ENCODE peak calls at places on chromosomes 4 and X, in seven cellular contexts. One of them, this sample, is unnamed.

GRCh38 chrX:136170109-136170800 is 22.9 kb downstream of the FHL1 start:
- DNase-seq in K562: no peak
- DNase-seq in IMR-90: peak; percentile 50
- DNase-seq in H9: no peak
- DNase-seq in substantia nigra: no peak
- DNase-seq in tibial artery: no peak
- DNase-seq in right lobe of liver: peak; percentile 30
- DNase-seq in this sample: no peak

GRCh38 chrX:39528161-39528560 is 569.6 kb downstream of the BCOR start:
- DNase-seq in substantia nigra: no peak
- DNase-seq in K562: no peak
- DNase-seq in H9: peak; percentile 5
- DNase-seq in tibial artery: no peak
- DNase-seq in right lobe of liver: no peak
- DNase-seq in IMR-90: no peak
- DNase-seq in this sample: no peak

GRCh38 chr4:145557720-145558119 is 61.5 kb upstream of the MMAA start:
- DNase-seq in IMR-90: peak; percentile 72
- DNase-seq in H9: peak; percentile 73
- DNase-seq in substantia nigra: peak; percentile 37
- DNase-seq in right lobe of liver: peak; percentile 41
- DNase-seq in K562: peak; percentile 66
- DNase-seq in tibial artery: no peak
- DNase-seq in this sample: peak; percentile 77

GRCh38 chr4:70936200-70936787 is 34.1 kb downstream of the MOB1B start:
- DNase-seq in K562: no peak
- DNase-seq in right lobe of liver: no peak
- DNase-seq in IMR-90: peak; percentile 61
- DNase-seq in substantia nigra: no peak
- DNase-seq in tibial artery: no peak
- DNase-seq in H9: no peak
- DNase-seq in this sample: no peak

GRCh38 chr4:68070302-68070701 is 59.4 kb downstream of the TMPRSS11F start:
- DNase-seq in right lobe of liver: no peak
- DNase-seq in IMR-90: no peak
- DNase-seq in H9: no peak
- DNase-seq in tibial artery: no peak
- DNase-seq in substantia nigra: no peak
- DNase-seq in K562: no peak
- DNase-seq in this sample: no peak

GRCh38 chr4:122765702-122766352 is 33.3 kb downstream of the BBS12 start:
- DNase-seq in tibial artery: no peak
- DNase-seq in H9: no peak
- DNase-seq in IMR-90: peak; percentile 91
- DNase-seq in substantia nigra: no peak
- DNase-seq in right lobe of liver: no peak
- DNase-seq in K562: no peak
- DNase-seq in this sample: no peak

GRCh38 chrX:413322-414201 is 26.9 kb upstream of the PPP2R3B start:
- DNase-seq in substantia nigra: no peak
- DNase-seq in right lobe of liver: no peak
- DNase-seq in tibial artery: no peak
- DNase-seq in IMR-90: peak; percentile 9
- DNase-seq in K562: no peak
- DNase-seq in H9: peak; percentile 71
- DNase-seq in this sample: no peak

GRCh38 chrX:37679230-37679629 is 6.4 kb upstream of the XK start:
- DNase-seq in IMR-90: no peak
- DNase-seq in right lobe of liver: no peak
- DNase-seq in H9: no peak
- DNase-seq in tibial artery: no peak
- DNase-seq in K562: no peak
- DNase-seq in substantia nigra: no peak
- DNase-seq in this sample: no peak

GRCh38 chr4:152024881-152025280 is 264.1 kb upstream of the GATB start:
- DNase-seq in right lobe of liver: no peak
- DNase-seq in K562: no peak
- DNase-seq in H9: no peak
- DNase-seq in tibial artery: no peak
- DNase-seq in IMR-90: no peak
- DNase-seq in substantia nigra: no peak
- DNase-seq in this sample: no peak

GRCh38 chr4:114180481-114180880 is 201.0 kb upstream of the ARSJ start:
- DNase-seq in IMR-90: peak; percentile 85
- DNase-seq in tibial artery: no peak
- DNase-seq in K562: no peak
- DNase-seq in right lobe of liver: peak; percentile 55
- DNase-seq in substantia nigra: peak; percentile 1
- DNase-seq in H9: peak; percentile 79
- DNase-seq in this sample: no peak

GRCh38 chrX:118211891-118212816 is 95.5 kb upstream of the KLHL13 start:
- DNase-seq in H9: no peak
- DNase-seq in tibial artery: no peak
- DNase-seq in K562: no peak
- DNase-seq in substantia nigra: no peak
- DNase-seq in IMR-90: no peak
- DNase-seq in right lobe of liver: no peak
- DNase-seq in this sample: peak; percentile 38

GRCh38 chrX:13309631-13310030 is 10.2 kb downstream of the ATXN3L start:
- DNase-seq in IMR-90: no peak
- DNase-seq in substantia nigra: no peak
- DNase-seq in right lobe of liver: no peak
- DNase-seq in H9: no peak
- DNase-seq in K562: no peak
- DNase-seq in tibial artery: no peak
- DNase-seq in this sample: no peak

GRCh38 chr4:40335508-40335860 is 351 bp downstream of the CHRNA9 start:
- DNase-seq in right lobe of liver: no peak
- DNase-seq in substantia nigra: no peak
- DNase-seq in tibial artery: no peak
- DNase-seq in IMR-90: peak; percentile 37
- DNase-seq in K562: no peak
- DNase-seq in H9: no peak
- DNase-seq in this sample: no peak

GRCh38 chr4:125390126-125390525 is 75.4 kb downstream of the FAT4 start:
- DNase-seq in tibial artery: no peak
- DNase-seq in K562: no peak
- DNase-seq in right lobe of liver: no peak
- DNase-seq in IMR-90: peak; percentile 85
- DNase-seq in substantia nigra: no peak
- DNase-seq in H9: no peak
- DNase-seq in this sample: no peak

GRCh38 chr4:93084599-93085305 is 743.8 kb upstream of the ATOH1 start:
- DNase-seq in IMR-90: no peak
- DNase-seq in right lobe of liver: no peak
- DNase-seq in substantia nigra: no peak
- DNase-seq in K562: no peak
- DNase-seq in H9: peak; percentile 65
- DNase-seq in tibial artery: no peak
- DNase-seq in this sample: no peak

GRCh38 chr4:77201857-77202256 is 44.9 kb downstream of the CCNG2 start:
- DNase-seq in IMR-90: no peak
- DNase-seq in H9: no peak
- DNase-seq in substantia nigra: no peak
- DNase-seq in tibial artery: no peak
- DNase-seq in K562: no peak
- DNase-seq in right lobe of liver: no peak
- DNase-seq in this sample: no peak

GRCh38 chr4:102824398-102824797 is 3.0 kb downstream of the UBE2D3 start:
- DNase-seq in IMR-90: peak; percentile 15
- DNase-seq in tibial artery: no peak
- DNase-seq in K562: no peak
- DNase-seq in right lobe of liver: no peak
- DNase-seq in H9: no peak
- DNase-seq in substantia nigra: no peak
- DNase-seq in this sample: no peak

GRCh38 chr4:55029838-55030503 is 95.4 kb downstream of the KDR start:
- DNase-seq in H9: no peak
- DNase-seq in substantia nigra: no peak
- DNase-seq in K562: no peak
- DNase-seq in right lobe of liver: no peak
- DNase-seq in tibial artery: no peak
- DNase-seq in IMR-90: no peak
- DNase-seq in this sample: no peak

GRCh38 chr4:55032179-55032578 is 93.2 kb downstream of the KDR start:
- DNase-seq in tibial artery: no peak
- DNase-seq in H9: no peak
- DNase-seq in K562: no peak
- DNase-seq in IMR-90: no peak
- DNase-seq in right lobe of liver: no peak
- DNase-seq in substantia nigra: no peak
- DNase-seq in this sample: no peak

GRCh38 chr4:55031158-55031557 is 94.2 kb downstream of the KDR start:
- DNase-seq in IMR-90: no peak
- DNase-seq in right lobe of liver: no peak
- DNase-seq in K562: no peak
- DNase-seq in substantia nigra: no peak
- DNase-seq in tibial artery: no peak
- DNase-seq in H9: no peak
- DNase-seq in this sample: no peak

GRCh38 chr4:55029321-55029720 is 96.1 kb downstream of the KDR start:
- DNase-seq in IMR-90: no peak
- DNase-seq in right lobe of liver: no peak
- DNase-seq in K562: no peak
- DNase-seq in H9: no peak
- DNase-seq in tibial artery: no peak
- DNase-seq in substantia nigra: no peak
- DNase-seq in this sample: no peak

GRCh38 chr4:55030606-55031005 is 94.8 kb downstream of the KDR start:
- DNase-seq in IMR-90: no peak
- DNase-seq in tibial artery: no peak
- DNase-seq in H9: no peak
- DNase-seq in right lobe of liver: no peak
- DNase-seq in K562: no peak
- DNase-seq in substantia nigra: no peak
- DNase-seq in this sample: no peak
- H3K27ac ChIP-seq in IMR-90: no peak overlapping the region
- H3K27ac ChIP-seq in tibial artery: no peak overlapping the region
- H3K27ac ChIP-seq in H9: no peak overlapping the region
- H3K27ac ChIP-seq in right lobe of liver: no peak overlapping the region
- H3K27ac ChIP-seq in K562: no peak overlapping the region
- H3K27ac ChIP-seq in substantia nigra: no peak overlapping the region
- H3K27ac ChIP-seq in this sample: no peak overlapping the region

GRCh38 chr4:9800878-9801277 is 19.4 kb downstream of the DRD5 start:
- DNase-seq in K562: no peak
- DNase-seq in IMR-90: no peak
- DNase-seq in tibial artery: no peak
- DNase-seq in H9: no peak
- DNase-seq in right lobe of liver: no peak
- DNase-seq in substantia nigra: no peak
- DNase-seq in this sample: peak; percentile 25

GRCh38 chr4:9808077-9808476 is 26.6 kb downstream of the DRD5 start:
- DNase-seq in substantia nigra: no peak
- DNase-seq in right lobe of liver: no peak
- DNase-seq in H9: no peak
- DNase-seq in IMR-90: no peak
- DNase-seq in K562: no peak
- DNase-seq in tibial artery: no peak
- DNase-seq in this sample: no peak

GRCh38 chr4:9804918-9805317 is 23.5 kb downstream of the DRD5 start:
- DNase-seq in right lobe of liver: no peak
- DNase-seq in H9: no peak
- DNase-seq in K562: no peak
- DNase-seq in tibial artery: no peak
- DNase-seq in substantia nigra: no peak
- DNase-seq in IMR-90: no peak
- DNase-seq in this sample: no peak
- H3K27ac ChIP-seq in right lobe of liver: no peak overlapping the region
- H3K27ac ChIP-seq in H9: no peak overlapping the region
- H3K27ac ChIP-seq in K562: no peak overlapping the region
- H3K27ac ChIP-seq in tibial artery: no peak overlapping the region
- H3K27ac ChIP-seq in substantia nigra: no peak overlapping the region
- H3K27ac ChIP-seq in IMR-90: no peak overlapping the region
- H3K27ac ChIP-seq in this sample: no peak overlapping the region

DNA sequence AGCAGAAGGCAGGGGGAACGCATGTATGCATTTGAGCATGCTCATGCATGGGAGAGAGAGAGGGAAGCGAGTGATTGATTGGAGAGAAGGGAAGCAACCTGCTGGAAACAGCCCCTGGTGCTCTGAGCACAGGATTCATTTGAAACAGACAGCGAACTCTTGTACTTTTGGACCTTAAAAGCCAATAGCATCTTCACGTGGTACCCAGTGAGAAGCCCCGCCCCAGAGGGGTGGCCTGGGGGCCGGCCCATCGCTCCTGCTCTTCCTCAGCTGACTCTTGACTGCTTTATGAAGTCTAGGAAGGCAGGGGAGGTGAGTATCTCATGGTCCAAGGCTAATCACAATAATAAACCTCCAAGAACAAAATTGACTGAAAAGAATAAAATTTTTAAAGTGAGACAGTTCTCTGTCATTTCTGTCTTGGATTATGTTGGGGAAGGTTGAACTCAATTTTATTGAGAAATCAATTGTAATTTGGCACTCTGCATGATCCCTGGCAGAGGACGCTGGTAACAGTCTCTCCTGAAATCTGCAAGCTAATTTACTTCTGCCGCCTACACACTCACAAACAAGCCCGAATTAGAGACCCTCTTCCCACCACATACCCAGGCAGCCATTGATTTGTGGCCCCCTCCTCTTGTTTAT is 168.2 kb upstream of the PPARGC1A start:
- DNase-seq in substantia nigra: no peak
- DNase-seq in right lobe of liver: peak; percentile 52
- DNase-seq in H9: no peak
- DNase-seq in IMR-90: no peak
- DNase-seq in K562: no peak
- DNase-seq in tibial artery: no peak
- DNase-seq in this sample: no peak
- H3K27ac ChIP-seq in substantia nigra: no peak overlapping the region
- H3K27ac ChIP-seq in right lobe of liver: peak overlapping the region; percentile 86
- H3K27ac ChIP-seq in H9: no peak overlapping the region
- H3K27ac ChIP-seq in IMR-90: no peak overlapping the region
- H3K27ac ChIP-seq in K562: no peak overlapping the region
- H3K27ac ChIP-seq in tibial artery: no peak overlapping the region
- H3K27ac ChIP-seq in this sample: no peak overlapping the region

GRCh38 chrX:153932220-153932915 is 2.5 kb downstream of the NAA10 start:
- DNase-seq in K562: no peak
- DNase-seq in right lobe of liver: no peak
- DNase-seq in IMR-90: no peak
- DNase-seq in substantia nigra: no peak
- DNase-seq in H9: no peak
- DNase-seq in tibial artery: no peak
- DNase-seq in this sample: no peak

GRCh38 chrX:153934473-153935325 is at the start of gene NAA10:
- DNase-seq in H9: peak; percentile 69
- DNase-seq in substantia nigra: peak; percentile 34
- DNase-seq in IMR-90: peak; percentile 63
- DNase-seq in tibial artery: peak; percentile 84
- DNase-seq in right lobe of liver: peak; percentile 84
- DNase-seq in K562: peak; percentile 89
- DNase-seq in this sample: peak; percentile 83

GRCh38 chrX:153931748-153932147 is 3.1 kb downstream of the NAA10 start:
- DNase-seq in H9: no peak
- DNase-seq in substantia nigra: no peak
- DNase-seq in K562: no peak
- DNase-seq in right lobe of liver: no peak
- DNase-seq in IMR-90: no peak
- DNase-seq in tibial artery: no peak
- DNase-seq in this sample: no peak

GRCh38 chrX:153935326-153935851 is 552 bp upstream of the NAA10 start:
- DNase-seq in IMR-90: no peak
- DNase-seq in tibial artery: no peak
- DNase-seq in right lobe of liver: peak; percentile 37
- DNase-seq in substantia nigra: no peak
- DNase-seq in K562: no peak
- DNase-seq in H9: peak; percentile 69
- DNase-seq in this sample: no peak

GRCh38 chrX:153933751-153934472 is 925 bp downstream of the NAA10 start:
- DNase-seq in tibial artery: no peak
- DNase-seq in substantia nigra: no peak
- DNase-seq in IMR-90: peak; percentile 56
- DNase-seq in H9: no peak
- DNase-seq in K562: no peak
- DNase-seq in right lobe of liver: no peak
- DNase-seq in this sample: no peak
- H3K27ac ChIP-seq in tibial artery: peak overlapping the region; percentile 61
- H3K27ac ChIP-seq in substantia nigra: peak overlapping the region; percentile 17
- H3K27ac ChIP-seq in IMR-90: peak overlapping the region; percentile 46
- H3K27ac ChIP-seq in H9: no peak overlapping the region
- H3K27ac ChIP-seq in K562: peak overlapping the region; percentile 71
- H3K27ac ChIP-seq in right lobe of liver: no peak overlapping the region
- H3K27ac ChIP-seq in this sample: no peak overlapping the region

This sample was measured in MM.1S.